ENCODE peak calls at places on chromosomes 16 and 17, in six cellular contexts. I is sigmoid colon, K is stomach, X is tibial nerve, R is upper lobe of left lung, Z is A549. F is an unnamed sample.

GRCh38 chr17:31744541-31744951 is 114.5 kb downstream of the COPRS start:
- DNase-seq in I (no peak), K (no peak), X (no peak), R (no peak), Z (no peak), F (no peak)

GRCh38 chr16:86739808-86740207 is 161.5 kb downstream of the FOXL1 start:
- DNase-seq in I (peak; percentile 20), K (no peak), X (no peak), R (no peak), Z (no peak), F (no peak)

GRCh38 chr17:38451840-38452529 is 23.7 kb downstream of the ARHGAP23 start:
- DNase-seq in I (no peak), K (no peak), X (no peak), R (no peak), Z (no peak), F (no peak)

GRCh38 chr17:1058423-1059130 is 61.6 kb downstream of the TIMM22 start:
- DNase-seq in I (no peak), K (peak; percentile 71), X (no peak), R (peak; percentile 61), Z (peak; percentile 76), F (no peak)

GRCh38 chr16:89422527-89422904 is 67.8 kb downstream of the ANKRD11 start:
- DNase-seq in I (no peak), K (no peak), X (no peak), R (no peak), Z (no peak), F (no peak)

GRCh38 chr17:38332735-38333134 is 11.0 kb downstream of the GPR179 start:
- DNase-seq in I (no peak), K (no peak), X (no peak), R (no peak), Z (no peak), F (no peak)

GRCh38 chr16:79589495-79590134 is 10.9 kb downstream of the MAF start:
- DNase-seq in I (no peak), K (no peak), X (no peak), R (no peak), Z (no peak), F (no peak)

GRCh38 chr17:37608369-37609169 is 649 bp downstream of the SYNRG start:
- DNase-seq in I (no peak), K (peak; percentile 26), X (no peak), R (peak; percentile 25), Z (peak; percentile 22), F (no peak)

GRCh38 chr16:27317738-27318398 is 4.1 kb downstream of the IL4R start:
- DNase-seq in I (peak; percentile 24), K (no peak), X (no peak), R (no peak), Z (no peak), F (no peak)

GRCh38 chr16:84687715-84688114 is 12.1 kb upstream of the USP10 start:
- DNase-seq in I (peak; percentile 13), K (no peak), X (no peak), R (peak; percentile 24), Z (no peak), F (no peak)

GRCh38 chr16:85523602-85524364 is 89.3 kb upstream of the GSE1 start:
- DNase-seq in I (peak; percentile 79), K (peak; percentile 74), X (no peak), R (peak; percentile 85), Z (no peak), F (no peak)

GRCh38 chr17:21017861-21018260 is 24.9 kb downstream of the USP22 start:
- DNase-seq in I (peak; percentile 50), K (no peak), X (no peak), R (no peak), Z (no peak), F (no peak)

GRCh38 chr16:1468456-1468855 is 6.4 kb downstream of the CLCN7 start:
- DNase-seq in I (no peak), K (no peak), X (no peak), R (no peak), Z (no peak), F (no peak)

GRCh38 chr16:1470543-1471251 is 4.1 kb downstream of the CLCN7 start:
- DNase-seq in I (no peak), K (no peak), X (no peak), R (peak; percentile 77), Z (no peak), F (no peak)

GRCh38 chr16:1466968-1467521 is 7.8 kb downstream of the CLCN7 start:
- DNase-seq in I (no peak), K (no peak), X (no peak), R (no peak), Z (peak; percentile 21), F (no peak)

GRCh38 chr16:1471569-1472194 is 3.1 kb downstream of the CLCN7 start:
- DNase-seq in I (no peak), K (no peak), X (no peak), R (no peak), Z (no peak), F (no peak)

DNA sequence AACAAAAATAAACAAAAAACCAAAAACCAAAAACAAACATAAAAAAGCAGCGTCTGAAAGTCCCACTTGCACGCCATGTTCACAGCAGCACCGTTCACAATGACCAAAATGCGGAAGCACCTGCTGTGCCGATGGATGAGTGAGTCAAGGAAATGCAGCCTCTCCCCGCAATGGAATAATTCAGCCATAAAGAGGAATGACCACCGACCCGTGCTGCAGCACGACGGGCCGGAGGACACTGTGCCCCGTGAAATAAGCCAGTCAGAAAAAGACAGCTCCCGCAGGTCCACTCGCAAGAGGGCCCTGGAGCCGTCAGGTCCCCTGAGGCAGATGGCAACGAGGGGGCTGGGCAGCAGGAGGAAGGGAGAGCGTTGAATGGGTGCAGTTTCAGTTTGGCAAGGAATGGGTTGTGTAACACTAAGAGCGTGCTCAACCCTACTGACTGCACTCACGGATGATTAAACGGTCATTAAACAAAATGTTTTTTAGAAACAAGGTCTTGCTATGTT is 5.1 kb downstream of the CLCN7 start:
- DNase-seq in I (no peak), K (no peak), X (no peak), R (peak; percentile 61), Z (no peak), F (no peak)
- H3K27ac ChIP-seq in I (no peak overlapping the region), K (no peak overlapping the region), X (no peak overlapping the region), R (peak overlapping the region; percentile 65), Z (no peak overlapping the region), F (no peak overlapping the region)

DNA sequence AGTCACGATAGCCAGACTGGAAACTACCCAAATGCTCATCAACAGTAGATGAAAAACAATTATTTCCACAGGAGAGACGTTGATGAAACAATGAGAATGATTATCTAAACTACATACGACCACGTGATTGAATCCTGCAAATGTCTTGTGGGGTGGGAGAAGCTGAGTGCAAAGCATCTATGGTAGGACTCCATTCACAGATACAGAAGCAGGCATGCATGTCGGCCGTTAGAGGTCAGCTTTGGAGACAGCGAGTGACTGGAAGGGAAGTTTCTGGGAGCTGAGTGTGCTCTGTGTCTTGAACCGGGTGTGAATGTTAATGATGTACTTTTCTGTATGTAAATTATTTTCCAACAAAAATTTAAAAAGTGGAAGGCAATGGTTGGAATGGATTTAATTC is 71.5 kb upstream of the DNAJA2 start:
- DNase-seq in I (no peak), K (no peak), X (no peak), R (no peak), Z (no peak), F (no peak)
- TF ChIP-seq EP300 in I (no peak), K (no peak), X (no peak), R (no peak), Z (no peak), F (no peak)

GRCh38 chr17:80291691-80292487 is 31.2 kb downstream of the RNF213 start:
- DNase-seq in I (no peak), K (no peak), X (no peak), R (no peak), Z (no peak), F (no peak)
- H3K27ac ChIP-seq in I (no peak overlapping the region), K (no peak overlapping the region), X (no peak overlapping the region), R (no peak overlapping the region), Z (no peak overlapping the region), F (no peak overlapping the region)

DNA sequence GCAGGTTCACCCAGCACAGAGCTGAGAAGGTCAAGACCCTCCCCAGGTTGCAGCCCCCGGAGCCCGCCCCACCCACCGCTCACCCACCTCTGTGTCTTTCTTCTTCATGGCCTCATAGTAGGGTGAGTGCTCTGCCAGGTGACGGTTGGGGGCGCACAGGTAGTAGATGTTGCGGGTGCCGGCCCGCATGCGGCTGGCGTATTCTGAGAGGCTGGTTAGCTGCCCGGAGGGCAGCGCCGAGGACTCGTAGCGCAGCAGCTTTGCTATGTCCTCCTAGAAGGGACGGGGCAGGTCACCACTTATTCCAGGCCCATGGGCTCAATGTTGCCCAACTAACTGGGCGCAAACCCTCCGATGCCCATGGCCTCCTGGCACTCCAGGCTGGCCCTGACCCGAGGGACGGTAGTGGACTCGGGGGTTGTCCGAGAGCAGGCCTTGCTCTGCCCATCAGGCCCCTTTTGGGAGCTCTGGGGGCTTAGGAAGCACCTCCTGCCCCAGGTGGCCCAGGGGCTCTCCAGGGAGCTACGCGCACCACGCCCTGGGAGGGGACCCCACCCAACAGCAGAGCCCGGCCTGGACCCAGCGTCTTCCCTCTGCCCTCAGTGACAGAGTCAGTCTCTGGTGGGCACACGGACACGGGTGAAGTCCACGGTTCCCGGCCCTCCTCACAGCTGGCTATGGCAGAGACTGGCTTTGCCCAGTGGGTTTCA is 9.9 kb downstream of the DNASE1 start:
- DNase-seq in I (no peak), K (no peak), X (no peak), R (no peak), Z (no peak), F (no peak)
- TF ChIP-seq EP300 in I (no peak), K (no peak), X (no peak), R (no peak), Z (no peak), F (no peak)

GRCh38 chr16:23757937-23758619 is 3.3 kb downstream of the CHP2 start:
- DNase-seq in I (no peak), K (no peak), X (no peak), R (no peak), Z (no peak), F (no peak)

GRCh38 chr16:23755484-23755809 is 621 bp downstream of the CHP2 start:
- DNase-seq in I (no peak), K (no peak), X (no peak), R (no peak), Z (no peak), F (no peak)

GRCh38 chr16:23753908-23754593 is 775 bp upstream of the CHP2 start:
- DNase-seq in I (no peak), K (no peak), X (no peak), R (no peak), Z (no peak), F (no peak)

GRCh38 chr16:23757116-23757515 is 2.3 kb downstream of the CHP2 start:
- DNase-seq in I (no peak), K (no peak), X (no peak), R (no peak), Z (no peak), F (no peak)

GRCh38 chr16:23754594-23755483 is at the start of gene CHP2:
- DNase-seq in I (no peak), K (no peak), X (no peak), R (no peak), Z (no peak), F (no peak)
- H3K27ac ChIP-seq in I (no peak within 1 kb of the TSS), K (no peak within 1 kb of the TSS), X (peak within 1 kb of the TSS; percentile 34), R (no peak within 1 kb of the TSS), Z (peak within 1 kb of the TSS; percentile 36), F (no peak within 1 kb of the TSS)